ENCODE peak calls at places on chromosomes 16 and 17, in six cellular contexts. One of them, this sample, is unnamed.

GRCh38 chr17:77352441-77352840 is 211.7 kb downstream of the SEC14L1 start:
- DNase-seq in prostate gland: no peak
- DNase-seq in activated naive CD4-positive, alpha-beta T cell treated with anti-CD3 and anti-CD28 coated beads for 36 hours: no peak
- DNase-seq in SK-N-DZ: no peak
- DNase-seq in AG04450: no peak
- DNase-seq in stimulated activated CD8-positive, alpha-beta memory T cell treated with anti-CD3 and anti-CD28 coated beads, Interleukin-12 subunit alpha, Interleukin-12 subunit beta, amount 100 ng/mL, for 4 hours: no peak
- DNase-seq in this sample: no peak

GRCh38 chr16:47732806-47733150 is 271.6 kb downstream of the PHKB start:
- DNase-seq in prostate gland: no peak
- DNase-seq in activated naive CD4-positive, alpha-beta T cell treated with anti-CD3 and anti-CD28 coated beads for 36 hours: peak
- DNase-seq in SK-N-DZ: no peak
- DNase-seq in AG04450: peak
- DNase-seq in stimulated activated CD8-positive, alpha-beta memory T cell treated with anti-CD3 and anti-CD28 coated beads, Interleukin-12 subunit alpha, Interleukin-12 subunit beta, amount 100 ng/mL, for 4 hours: no peak
- DNase-seq in this sample: no peak

GRCh38 chr16:29029168-29029994 is 44.5 kb downstream of the LAT start:
- DNase-seq in prostate gland: no peak
- DNase-seq in activated naive CD4-positive, alpha-beta T cell treated with anti-CD3 and anti-CD28 coated beads for 36 hours: peak
- DNase-seq in SK-N-DZ: peak
- DNase-seq in AG04450: peak
- DNase-seq in stimulated activated CD8-positive, alpha-beta memory T cell treated with anti-CD3 and anti-CD28 coated beads, Interleukin-12 subunit alpha, Interleukin-12 subunit beta, amount 100 ng/mL, for 4 hours: peak
- DNase-seq in this sample: peak

GRCh38 chr17:46818929-46819859 is 702 bp upstream of the WNT3 start:
- DNase-seq in prostate gland: no peak
- DNase-seq in activated naive CD4-positive, alpha-beta T cell treated with anti-CD3 and anti-CD28 coated beads for 36 hours: peak
- DNase-seq in SK-N-DZ: no peak
- DNase-seq in AG04450: no peak
- DNase-seq in stimulated activated CD8-positive, alpha-beta memory T cell treated with anti-CD3 and anti-CD28 coated beads, Interleukin-12 subunit alpha, Interleukin-12 subunit beta, amount 100 ng/mL, for 4 hours: no peak
- DNase-seq in this sample: peak

GRCh38 chr17:7848131-7848579 is 6.7 kb upstream of the TMEM88 start:
- DNase-seq in prostate gland: no peak
- DNase-seq in activated naive CD4-positive, alpha-beta T cell treated with anti-CD3 and anti-CD28 coated beads for 36 hours: no peak
- DNase-seq in SK-N-DZ: no peak
- DNase-seq in AG04450: no peak
- DNase-seq in stimulated activated CD8-positive, alpha-beta memory T cell treated with anti-CD3 and anti-CD28 coated beads, Interleukin-12 subunit alpha, Interleukin-12 subunit beta, amount 100 ng/mL, for 4 hours: no peak
- DNase-seq in this sample: no peak

GRCh38 chr17:29686998-29687397 is 64.3 kb upstream of the CORO6 start:
- DNase-seq in prostate gland: no peak
- DNase-seq in activated naive CD4-positive, alpha-beta T cell treated with anti-CD3 and anti-CD28 coated beads for 36 hours: no peak
- DNase-seq in SK-N-DZ: no peak
- DNase-seq in AG04450: no peak
- DNase-seq in stimulated activated CD8-positive, alpha-beta memory T cell treated with anti-CD3 and anti-CD28 coated beads, Interleukin-12 subunit alpha, Interleukin-12 subunit beta, amount 100 ng/mL, for 4 hours: no peak
- DNase-seq in this sample: no peak

GRCh38 chr16:31225193-31225592 is 8.3 kb upstream of the PYDC1 start:
- DNase-seq in prostate gland: no peak
- DNase-seq in activated naive CD4-positive, alpha-beta T cell treated with anti-CD3 and anti-CD28 coated beads for 36 hours: no peak
- DNase-seq in SK-N-DZ: no peak
- DNase-seq in AG04450: no peak
- DNase-seq in stimulated activated CD8-positive, alpha-beta memory T cell treated with anti-CD3 and anti-CD28 coated beads, Interleukin-12 subunit alpha, Interleukin-12 subunit beta, amount 100 ng/mL, for 4 hours: no peak
- DNase-seq in this sample: no peak

GRCh38 chr16:2242598-2242997 is 6.4 kb downstream of the DNASE1L2 start:
- DNase-seq in prostate gland: no peak
- DNase-seq in activated naive CD4-positive, alpha-beta T cell treated with anti-CD3 and anti-CD28 coated beads for 36 hours: no peak
- DNase-seq in SK-N-DZ: no peak
- DNase-seq in AG04450: no peak
- DNase-seq in stimulated activated CD8-positive, alpha-beta memory T cell treated with anti-CD3 and anti-CD28 coated beads, Interleukin-12 subunit alpha, Interleukin-12 subunit beta, amount 100 ng/mL, for 4 hours: no peak
- DNase-seq in this sample: no peak

GRCh38 chr16:53744449-53744848 is 40.5 kb downstream of the FTO start:
- DNase-seq in prostate gland: no peak
- DNase-seq in activated naive CD4-positive, alpha-beta T cell treated with anti-CD3 and anti-CD28 coated beads for 36 hours: peak
- DNase-seq in SK-N-DZ: no peak
- DNase-seq in AG04450: no peak
- DNase-seq in stimulated activated CD8-positive, alpha-beta memory T cell treated with anti-CD3 and anti-CD28 coated beads, Interleukin-12 subunit alpha, Interleukin-12 subunit beta, amount 100 ng/mL, for 4 hours: no peak
- DNase-seq in this sample: no peak

GRCh38 chr16:52561910-52562741 is 15.2 kb upstream of the TOX3 start:
- DNase-seq in prostate gland: peak
- DNase-seq in activated naive CD4-positive, alpha-beta T cell treated with anti-CD3 and anti-CD28 coated beads for 36 hours: no peak
- DNase-seq in SK-N-DZ: no peak
- DNase-seq in AG04450: no peak
- DNase-seq in stimulated activated CD8-positive, alpha-beta memory T cell treated with anti-CD3 and anti-CD28 coated beads, Interleukin-12 subunit alpha, Interleukin-12 subunit beta, amount 100 ng/mL, for 4 hours: no peak
- DNase-seq in this sample: no peak

GRCh38 chr16:9151597-9151996 is 60.2 kb downstream of the HAPSTR1 start:
- DNase-seq in prostate gland: no peak
- DNase-seq in activated naive CD4-positive, alpha-beta T cell treated with anti-CD3 and anti-CD28 coated beads for 36 hours: no peak
- DNase-seq in SK-N-DZ: no peak
- DNase-seq in AG04450: peak
- DNase-seq in stimulated activated CD8-positive, alpha-beta memory T cell treated with anti-CD3 and anti-CD28 coated beads, Interleukin-12 subunit alpha, Interleukin-12 subunit beta, amount 100 ng/mL, for 4 hours: no peak
- DNase-seq in this sample: no peak

GRCh38 chr17:2610640-2611175 is 17.3 kb downstream of the PAFAH1B1 start:
- DNase-seq in prostate gland: no peak
- DNase-seq in activated naive CD4-positive, alpha-beta T cell treated with anti-CD3 and anti-CD28 coated beads for 36 hours: no peak
- DNase-seq in SK-N-DZ: no peak
- DNase-seq in AG04450: no peak
- DNase-seq in stimulated activated CD8-positive, alpha-beta memory T cell treated with anti-CD3 and anti-CD28 coated beads, Interleukin-12 subunit alpha, Interleukin-12 subunit beta, amount 100 ng/mL, for 4 hours: no peak
- DNase-seq in this sample: no peak

GRCh38 chr16:81204794-81205680 is 33.5 kb upstream of the BCO1 start:
- DNase-seq in prostate gland: no peak
- DNase-seq in activated naive CD4-positive, alpha-beta T cell treated with anti-CD3 and anti-CD28 coated beads for 36 hours: peak
- DNase-seq in SK-N-DZ: peak
- DNase-seq in AG04450: peak
- DNase-seq in stimulated activated CD8-positive, alpha-beta memory T cell treated with anti-CD3 and anti-CD28 coated beads, Interleukin-12 subunit alpha, Interleukin-12 subunit beta, amount 100 ng/mL, for 4 hours: no peak
- DNase-seq in this sample: peak

GRCh38 chr17:59830007-59830630 is 62.6 kb downstream of the TUBD1 start:
- DNase-seq in prostate gland: no peak
- DNase-seq in activated naive CD4-positive, alpha-beta T cell treated with anti-CD3 and anti-CD28 coated beads for 36 hours: peak
- DNase-seq in SK-N-DZ: no peak
- DNase-seq in AG04450: no peak
- DNase-seq in stimulated activated CD8-positive, alpha-beta memory T cell treated with anti-CD3 and anti-CD28 coated beads, Interleukin-12 subunit alpha, Interleukin-12 subunit beta, amount 100 ng/mL, for 4 hours: no peak
- DNase-seq in this sample: no peak

GRCh38 chr16:3609895-3610697 is 1.3 kb downstream of the SLX4 start:
- DNase-seq in prostate gland: peak
- DNase-seq in activated naive CD4-positive, alpha-beta T cell treated with anti-CD3 and anti-CD28 coated beads for 36 hours: peak
- DNase-seq in SK-N-DZ: no peak
- DNase-seq in AG04450: no peak
- DNase-seq in stimulated activated CD8-positive, alpha-beta memory T cell treated with anti-CD3 and anti-CD28 coated beads, Interleukin-12 subunit alpha, Interleukin-12 subunit beta, amount 100 ng/mL, for 4 hours: no peak
- DNase-seq in this sample: no peak

GRCh38 chr16:1126044-1126443 is 26.9 kb upstream of the CACNA1H start:
- DNase-seq in prostate gland: no peak
- DNase-seq in activated naive CD4-positive, alpha-beta T cell treated with anti-CD3 and anti-CD28 coated beads for 36 hours: no peak
- DNase-seq in SK-N-DZ: no peak
- DNase-seq in AG04450: no peak
- DNase-seq in stimulated activated CD8-positive, alpha-beta memory T cell treated with anti-CD3 and anti-CD28 coated beads, Interleukin-12 subunit alpha, Interleukin-12 subunit beta, amount 100 ng/mL, for 4 hours: no peak
- DNase-seq in this sample: no peak

GRCh38 chr16:57614546-57615343 is 13.7 kb upstream of the ADGRG1 start:
- DNase-seq in prostate gland: no peak
- DNase-seq in activated naive CD4-positive, alpha-beta T cell treated with anti-CD3 and anti-CD28 coated beads for 36 hours: peak
- DNase-seq in SK-N-DZ: no peak
- DNase-seq in AG04450: no peak
- DNase-seq in stimulated activated CD8-positive, alpha-beta memory T cell treated with anti-CD3 and anti-CD28 coated beads, Interleukin-12 subunit alpha, Interleukin-12 subunit beta, amount 100 ng/mL, for 4 hours: no peak
- DNase-seq in this sample: no peak